ENCODE peak calls at places on chromosome 14, in ten cellular contexts. One of them, this sample, is unnamed.

GRCh38 chr14:60648934-60649814 is at the start of gene SIX1:
- DNase-seq in nephron progenitor cell: peak
- DNase-seq in pancreas: peak
- DNase-seq in stimulated activated CD8-positive, alpha-beta memory T cell treated with anti-CD3 and anti-CD28 coated beads, Interleukin-12 subunit alpha, Interleukin-12 subunit beta, amount 100 ng/mL, for 4 hours: no peak
- DNase-seq in HFFc6: peak
- DNase-seq in HS-5: peak
- DNase-seq in ovary: peak
- DNase-seq in NCI-H1092 treated with DMSO at 0.1 percent for 48 hours: peak
- DNase-seq in SW 1271: peak
- DNase-seq in cardiac muscle cell: peak
- DNase-seq in this sample: peak

GRCh38 chr14:94602722-94603121 is 9.5 kb upstream of the SERPINA3 start:
- DNase-seq in nephron progenitor cell: no peak
- DNase-seq in pancreas: no peak
- DNase-seq in stimulated activated CD8-positive, alpha-beta memory T cell treated with anti-CD3 and anti-CD28 coated beads, Interleukin-12 subunit alpha, Interleukin-12 subunit beta, amount 100 ng/mL, for 4 hours: no peak
- DNase-seq in HFFc6: no peak
- DNase-seq in HS-5: no peak
- DNase-seq in ovary: no peak
- DNase-seq in NCI-H1092 treated with DMSO at 0.1 percent for 48 hours: no peak
- DNase-seq in SW 1271: no peak
- DNase-seq in cardiac muscle cell: no peak
- DNase-seq in this sample: no peak

GRCh38 chr14:70670992-70671651 is 29.4 kb downstream of the TTC9 start:
- DNase-seq in nephron progenitor cell: no peak
- DNase-seq in pancreas: no peak
- DNase-seq in stimulated activated CD8-positive, alpha-beta memory T cell treated with anti-CD3 and anti-CD28 coated beads, Interleukin-12 subunit alpha, Interleukin-12 subunit beta, amount 100 ng/mL, for 4 hours: no peak
- DNase-seq in HFFc6: no peak
- DNase-seq in HS-5: no peak
- DNase-seq in ovary: no peak
- DNase-seq in NCI-H1092 treated with DMSO at 0.1 percent for 48 hours: no peak
- DNase-seq in SW 1271: no peak
- DNase-seq in cardiac muscle cell: no peak
- DNase-seq in this sample: no peak

GRCh38 chr14:100543471-100544455 is 43.5 kb downstream of the BEGAIN start:
- DNase-seq in nephron progenitor cell: no peak
- DNase-seq in pancreas: peak
- DNase-seq in stimulated activated CD8-positive, alpha-beta memory T cell treated with anti-CD3 and anti-CD28 coated beads, Interleukin-12 subunit alpha, Interleukin-12 subunit beta, amount 100 ng/mL, for 4 hours: no peak
- DNase-seq in HFFc6: no peak
- DNase-seq in HS-5: no peak
- DNase-seq in ovary: no peak
- DNase-seq in NCI-H1092 treated with DMSO at 0.1 percent for 48 hours: no peak
- DNase-seq in SW 1271: no peak
- DNase-seq in cardiac muscle cell: no peak
- DNase-seq in this sample: no peak

GRCh38 chr14:54719406-54719805 is 152.5 kb downstream of the SAMD4A start:
- DNase-seq in nephron progenitor cell: no peak
- DNase-seq in pancreas: no peak
- DNase-seq in stimulated activated CD8-positive, alpha-beta memory T cell treated with anti-CD3 and anti-CD28 coated beads, Interleukin-12 subunit alpha, Interleukin-12 subunit beta, amount 100 ng/mL, for 4 hours: no peak
- DNase-seq in HFFc6: no peak
- DNase-seq in HS-5: no peak
- DNase-seq in ovary: no peak
- DNase-seq in NCI-H1092 treated with DMSO at 0.1 percent for 48 hours: no peak
- DNase-seq in SW 1271: no peak
- DNase-seq in cardiac muscle cell: no peak
- DNase-seq in this sample: no peak

GRCh38 chr14:99234982-99235491 is 37.0 kb downstream of the BCL11B start:
- DNase-seq in nephron progenitor cell: peak
- DNase-seq in pancreas: no peak
- DNase-seq in stimulated activated CD8-positive, alpha-beta memory T cell treated with anti-CD3 and anti-CD28 coated beads, Interleukin-12 subunit alpha, Interleukin-12 subunit beta, amount 100 ng/mL, for 4 hours: peak
- DNase-seq in HFFc6: no peak
- DNase-seq in HS-5: no peak
- DNase-seq in ovary: peak
- DNase-seq in NCI-H1092 treated with DMSO at 0.1 percent for 48 hours: no peak
- DNase-seq in SW 1271: no peak
- DNase-seq in cardiac muscle cell: no peak
- DNase-seq in this sample: peak

GRCh38 chr14:51462182-51462581 is 189.5 kb upstream of the FRMD6 start:
- DNase-seq in nephron progenitor cell: no peak
- DNase-seq in pancreas: no peak
- DNase-seq in stimulated activated CD8-positive, alpha-beta memory T cell treated with anti-CD3 and anti-CD28 coated beads, Interleukin-12 subunit alpha, Interleukin-12 subunit beta, amount 100 ng/mL, for 4 hours: no peak
- DNase-seq in HFFc6: no peak
- DNase-seq in HS-5: no peak
- DNase-seq in ovary: no peak
- DNase-seq in NCI-H1092 treated with DMSO at 0.1 percent for 48 hours: no peak
- DNase-seq in SW 1271: no peak
- DNase-seq in cardiac muscle cell: no peak
- DNase-seq in this sample: no peak

GRCh38 chr14:80465541-80466220 is 254.4 kb upstream of the DIO2 start:
- DNase-seq in nephron progenitor cell: no peak
- DNase-seq in pancreas: no peak
- DNase-seq in stimulated activated CD8-positive, alpha-beta memory T cell treated with anti-CD3 and anti-CD28 coated beads, Interleukin-12 subunit alpha, Interleukin-12 subunit beta, amount 100 ng/mL, for 4 hours: no peak
- DNase-seq in HFFc6: no peak
- DNase-seq in HS-5: no peak
- DNase-seq in ovary: no peak
- DNase-seq in NCI-H1092 treated with DMSO at 0.1 percent for 48 hours: no peak
- DNase-seq in SW 1271: no peak
- DNase-seq in cardiac muscle cell: peak
- DNase-seq in this sample: no peak

GRCh38 chr14:99595034-99595433 is 9.0 kb downstream of the CCDC85C start:
- DNase-seq in nephron progenitor cell: no peak
- DNase-seq in pancreas: no peak
- DNase-seq in stimulated activated CD8-positive, alpha-beta memory T cell treated with anti-CD3 and anti-CD28 coated beads, Interleukin-12 subunit alpha, Interleukin-12 subunit beta, amount 100 ng/mL, for 4 hours: no peak
- DNase-seq in HFFc6: no peak
- DNase-seq in HS-5: no peak
- DNase-seq in ovary: no peak
- DNase-seq in NCI-H1092 treated with DMSO at 0.1 percent for 48 hours: no peak
- DNase-seq in SW 1271: no peak
- DNase-seq in cardiac muscle cell: no peak
- DNase-seq in this sample: no peak

GRCh38 chr14:35201066-35201465 is 78.7 kb downstream of the PRORP start:
- DNase-seq in nephron progenitor cell: no peak
- DNase-seq in pancreas: no peak
- DNase-seq in stimulated activated CD8-positive, alpha-beta memory T cell treated with anti-CD3 and anti-CD28 coated beads, Interleukin-12 subunit alpha, Interleukin-12 subunit beta, amount 100 ng/mL, for 4 hours: no peak
- DNase-seq in HFFc6: no peak
- DNase-seq in HS-5: no peak
- DNase-seq in ovary: no peak
- DNase-seq in NCI-H1092 treated with DMSO at 0.1 percent for 48 hours: no peak
- DNase-seq in SW 1271: no peak
- DNase-seq in cardiac muscle cell: no peak
- DNase-seq in this sample: no peak

This sample was measured in WTC11.